ENCODE peak calls at places on chromosomes 5 and 9, in nine cellular contexts. F is aorta; B is fibroblast of lung; W is DND-41; O is naive thymus-derived CD4-positive, alpha-beta T cell; H is MM.1S; M is uterus; Z is lung; T is right cardiac atrium. R is an unnamed sample. For H3K4me1, the result is how much of the 10 kb centered on the place peaks cover.

GRCh38 chr5:78930742-78931141 is 54.4 kb downstream of the ARSB start:
- DNase-seq in H (no peak), B (peak), T (no peak), W (no peak), O (no peak), Z (no peak), F (no peak), M (no peak), R (peak)

GRCh38 chr5:88203977-88204735 is 64.5 kb downstream of the TMEM161B start:
- DNase-seq in M (no peak), O (peak), F (no peak), H (no peak), B (peak), W (peak), Z (no peak), T (no peak), R (no peak)

GRCh38 chr5:41296066-41296465 is 82.7 kb upstream of the C6 start:
- DNase-seq in M (no peak), B (no peak), Z (no peak), F (no peak), H (no peak), T (no peak), W (no peak), O (no peak), R (no peak)

GRCh38 chr9:135632823-135633222 is 6.5 kb downstream of the GLT6D1 start:
- DNase-seq in B (no peak), Z (no peak), O (no peak), W (no peak), F (no peak), T (no peak), H (no peak), M (no peak), R (no peak)

GRCh38 chr9:79263666-79264460 is 307.9 kb upstream of the TLE4 start:
- DNase-seq in T (no peak), F (no peak), W (no peak), O (no peak), Z (no peak), H (no peak), M (no peak), B (peak), R (no peak)

GRCh38 chr5:143533978-143534763 is 130.7 kb upstream of the NR3C1 start:
- DNase-seq in T (no peak), F (no peak), Z (no peak), B (no peak), H (no peak), M (no peak), W (no peak), O (no peak), R (no peak)

GRCh38 chr9:108478871-108479332 is 376.9 kb downstream of the ACTL7B start:
- DNase-seq in H (no peak), T (no peak), M (no peak), W (no peak), F (no peak), O (no peak), Z (no peak), B (peak), R (peak)

GRCh38 chr5:107449369-107449768 is 221.4 kb downstream of the EFNA5 start:
- DNase-seq in W (peak), M (no peak), Z (no peak), F (no peak), B (no peak), O (no peak), H (no peak), T (no peak), R (no peak)

GRCh38 chr9:12794024-12794799 is 19.4 kb downstream of the LURAP1L start:
- DNase-seq in O (no peak), T (no peak), F (no peak), W (no peak), M (no peak), H (no peak), B (no peak), Z (no peak), R (peak)

GRCh38 chr5:87732875-87733768 is 320.4 kb upstream of the CCNH start:
- DNase-seq in F (no peak), W (no peak), O (no peak), B (no peak), H (no peak), M (no peak), T (no peak), Z (no peak), R (no peak)

GRCh38 chr5:12480487-12480886 is 576.2 kb upstream of the CTNND2 start:
- DNase-seq in H (no peak), O (no peak), Z (no peak), M (no peak), W (no peak), B (no peak), F (no peak), T (no peak), R (no peak)

GRCh38 chr5:62340392-62340791 is 34.4 kb downstream of the KIF2A start:
- DNase-seq in H (no peak), Z (no peak), O (no peak), M (no peak), B (no peak), W (no peak), F (no peak), T (no peak), R (no peak)

GRCh38 chr9:95092321-95093072 is 225.0 kb downstream of the FANCC start:
- DNase-seq in M (no peak), H (no peak), B (peak), T (no peak), Z (no peak), O (no peak), W (peak), F (peak), R (peak)

GRCh38 chr9:133477992-133478850 is 678 bp downstream of the SLC2A6 start:
- DNase-seq in B (peak), O (no peak), F (no peak), T (peak), Z (no peak), H (no peak), W (no peak), M (no peak), R (peak)

GRCh38 chr9:135468866-135469521 is 10.6 kb upstream of the PPP1R26 start:
- DNase-seq in O (no peak), T (no peak), H (no peak), B (peak), W (no peak), Z (no peak), M (no peak), F (no peak), R (no peak)

GRCh38 chr5:153965102-153965645 is 73.5 kb downstream of the FAM114A2 start:
- DNase-seq in M (peak), F (peak), T (no peak), O (no peak), W (peak), B (peak), H (peak), Z (peak), R (peak)

GRCh38 chr9:126510564-126510963 is 103.2 kb upstream of the LMX1B start:
- DNase-seq in W (no peak), B (no peak), T (no peak), H (no peak), O (no peak), M (no peak), Z (no peak), F (peak), R (no peak)

GRCh38 chr5:67090593-67090992 is 106.0 kb downstream of the CD180 start:
- DNase-seq in B (no peak), H (no peak), O (no peak), Z (no peak), M (no peak), T (no peak), W (no peak), F (no peak), R (no peak)

GRCh38 chr9:21505425-21506179 is 23.5 kb upstream of the IFNE start:
- DNase-seq in H (no peak), O (no peak), Z (no peak), F (no peak), M (no peak), W (peak), B (peak), T (no peak), R (no peak)

GRCh38 chr9:83281306-83282255 is 218.6 kb upstream of the RASEF start:
- DNase-seq in M (no peak), B (peak), H (no peak), Z (peak), F (no peak), W (no peak), O (no peak), T (peak), R (peak)

GRCh38 chr5:107925195-107925594 is 254.5 kb upstream of the EFNA5 start:
- DNase-seq in Z (no peak), B (no peak), O (no peak), H (no peak), W (peak), T (no peak), M (no peak), F (no peak), R (no peak)

GRCh38 chr9:105554042-105554441 is 3.9 kb upstream of the FKTN start:
- DNase-seq in Z (no peak), B (peak), H (no peak), M (peak), W (no peak), F (no peak), T (peak), O (no peak), R (no peak)

GRCh38 chr5:35926389-35927051 is 11.9 kb downstream of the CAPSL start:
- DNase-seq in W (peak), M (peak), B (peak), T (no peak), O (peak), Z (peak), F (no peak), H (peak), R (peak)

GRCh38 chr9:129176786-129177442 is 1.1 kb downstream of the IER5L start:
- DNase-seq in M (peak), W (peak), Z (peak), B (peak), O (no peak), T (peak), H (peak), F (peak), R (peak)

GRCh38 chr5:159061186-159061796 is 38.4 kb downstream of the EBF1 start:
- DNase-seq in M (peak), Z (no peak), W (no peak), B (peak), T (peak), O (no peak), H (no peak), F (peak), R (peak)

GRCh38 chr5:39226100-39226451 is 6.7 kb upstream of the FYB1 start:
- DNase-seq in H (no peak), Z (no peak), T (no peak), W (no peak), B (no peak), O (no peak), M (no peak), F (no peak), R (no peak)

GRCh38 chr9:128587453-128587852 is 35.1 kb downstream of the SPTAN1 start:
- DNase-seq in W (peak), M (no peak), T (no peak), O (peak), Z (no peak), B (no peak), H (peak), F (no peak), R (no peak)

GRCh38 chr5:124669956-124670671 is 76.3 kb downstream of the ZNF608 start:
- DNase-seq in O (no peak), T (no peak), W (no peak), B (peak), H (no peak), F (no peak), M (no peak), Z (no peak), R (no peak)

GRCh38 chr9:127936347-127936852 is 1.3 kb downstream of the DPM2 start:
- DNase-seq in O (no peak), T (peak), F (no peak), M (no peak), W (no peak), H (no peak), Z (no peak), B (no peak), R (no peak)

GRCh38 chr5:67971223-67971830 is 244.2 kb upstream of the PIK3R1 start:
- DNase-seq in F (no peak), W (no peak), H (no peak), M (peak), Z (no peak), O (no peak), B (peak), T (peak), R (peak)

GRCh38 chr5:14996997-14997396 is 125.4 kb upstream of the ANKH start:
- DNase-seq in T (no peak), O (no peak), Z (no peak), H (peak), W (no peak), B (no peak), F (no peak), M (no peak), R (no peak)

GRCh38 chr9:136342191-136343120 is 15.1 kb downstream of the GPSM1 start:
- DNase-seq in M (peak), B (peak), O (no peak), H (no peak), W (peak), Z (peak), T (peak), F (peak), R (peak)

GRCh38 chr9:21031091-21031817 is at the start of gene HACD4:
- DNase-seq in O (peak), F (peak), B (peak), W (no peak), H (no peak), M (peak), T (peak), Z (peak), R (peak)

GRCh38 chr9:135908334-135909204 is 1.2 kb upstream of the CAMSAP1 start:
- DNase-seq in W (no peak), B (no peak), T (no peak), F (no peak), H (no peak), Z (no peak), M (no peak), O (no peak), R (peak)

DNA sequence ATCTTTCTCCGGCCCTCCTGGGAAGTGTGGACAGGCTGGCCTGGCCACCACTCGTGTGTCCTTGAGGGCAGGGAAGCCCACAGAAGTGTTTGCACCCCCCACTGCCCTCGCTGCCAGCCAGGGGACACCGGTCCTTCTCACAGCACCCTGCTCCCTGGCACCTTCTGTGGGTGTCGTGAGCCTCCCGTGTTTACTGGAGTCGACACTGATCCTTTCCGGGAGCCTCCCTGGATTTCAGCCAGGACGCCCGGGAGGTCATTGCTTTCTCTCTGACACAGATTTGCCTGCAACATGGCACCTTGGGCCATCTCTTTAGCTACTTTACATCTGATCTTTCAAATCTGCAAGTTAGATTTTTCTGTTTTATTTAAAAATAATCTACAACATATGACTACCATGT is 120.4 kb upstream of the CACNA1B start:
- DNase-seq in W (no peak), F (no peak), M (no peak), B (no peak), O (no peak), Z (no peak), H (no peak), T (peak), R (no peak)
- H3K4me1 ChIP-seq in W (under half), F (under half), M (under half), B (under half), O (under half), Z (under half), H (under half), T (under half), R (under half)

DNA sequence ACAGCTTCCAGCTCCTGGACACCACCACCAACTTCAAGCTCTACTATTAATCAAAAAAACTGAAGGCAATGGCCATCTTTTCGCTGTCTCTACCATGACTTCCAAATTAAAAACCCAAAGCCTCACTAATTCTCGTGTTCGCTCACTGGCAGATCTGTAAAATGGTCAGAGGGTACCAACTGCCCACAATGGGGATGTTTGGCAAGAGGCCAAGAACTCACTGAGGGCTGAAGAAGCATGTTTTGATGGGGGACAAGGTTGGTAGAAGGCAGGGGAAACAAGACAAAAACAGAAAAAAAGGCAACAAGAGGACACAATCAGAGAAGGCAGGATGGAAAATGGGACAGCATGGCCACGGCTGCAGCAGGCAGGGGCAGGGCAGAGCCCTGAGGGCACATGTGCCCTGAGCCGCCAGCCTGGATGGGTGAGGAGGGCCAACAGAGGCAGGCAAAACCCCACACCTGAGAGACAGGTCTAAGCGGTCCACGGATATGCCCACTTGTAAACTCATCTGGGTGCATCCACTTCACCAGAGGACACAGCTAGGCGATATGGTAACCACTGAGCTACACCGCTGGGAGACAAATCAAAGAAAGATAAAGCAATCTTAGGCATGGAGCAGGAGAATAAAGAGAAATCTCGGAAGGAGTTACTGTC is 50.3 kb downstream of the PFDN1 start:
- DNase-seq in T (no peak), H (no peak), O (no peak), F (no peak), M (no peak), W (no peak), Z (no peak), B (no peak), R (no peak)
- H3K4me1 ChIP-seq in T (under half), H (under half), O (under half), F (under half), M (under half), W (under half), Z (under half), B (under half), R (under half)

DNA sequence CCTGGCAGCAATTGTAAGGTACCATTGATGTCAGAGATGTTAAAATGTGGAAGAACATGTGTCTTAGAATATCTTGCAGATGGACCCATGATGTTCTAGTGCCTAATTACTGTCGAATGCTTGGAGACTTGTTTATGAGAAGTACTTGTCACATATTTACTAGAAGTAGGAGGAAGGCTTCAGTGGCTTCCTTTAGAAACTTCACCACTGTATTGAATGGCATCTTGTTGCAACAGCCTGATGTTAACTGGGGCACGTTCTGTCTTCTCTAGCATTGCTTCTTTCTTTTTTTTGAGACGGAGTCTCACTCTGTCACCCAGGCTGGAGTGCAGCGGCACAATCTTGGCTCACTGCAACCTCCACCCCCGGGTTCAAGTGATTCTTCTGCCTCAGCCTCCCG is 16.5 kb downstream of the UGCG start:
- DNase-seq in F (no peak), O (no peak), M (no peak), T (no peak), Z (no peak), W (no peak), H (no peak), B (no peak), R (no peak)
- H3K4me1 ChIP-seq in F (under half), O (half or more), M (under half), T (under half), Z (under half), W (under half), H (under half), B (under half), R (under half)

GRCh38 chr5:10761842-10762165 is 770 bp upstream of the DAP start:
- DNase-seq in W (no peak), F (no peak), O (no peak), B (no peak), H (no peak), Z (no peak), M (no peak), T (no peak), R (no peak)
- H3K4me1 ChIP-seq in W (under half), F (under half), O (under half), B (under half), H (under half), Z (under half), M (under half), T (under half), R (under half)

GRCh38 chr5:172835246-172836030 is 1.4 kb downstream of the ERGIC1 start:
- DNase-seq in H (peak), B (no peak), W (no peak), O (peak), T (no peak), M (no peak), Z (no peak), F (peak), R (no peak)
- H3K4me1 ChIP-seq in H (under half), B (under half), W (under half), O (under half), T (under half), M (under half), Z (under half), F (under half), R (under half)

DNA sequence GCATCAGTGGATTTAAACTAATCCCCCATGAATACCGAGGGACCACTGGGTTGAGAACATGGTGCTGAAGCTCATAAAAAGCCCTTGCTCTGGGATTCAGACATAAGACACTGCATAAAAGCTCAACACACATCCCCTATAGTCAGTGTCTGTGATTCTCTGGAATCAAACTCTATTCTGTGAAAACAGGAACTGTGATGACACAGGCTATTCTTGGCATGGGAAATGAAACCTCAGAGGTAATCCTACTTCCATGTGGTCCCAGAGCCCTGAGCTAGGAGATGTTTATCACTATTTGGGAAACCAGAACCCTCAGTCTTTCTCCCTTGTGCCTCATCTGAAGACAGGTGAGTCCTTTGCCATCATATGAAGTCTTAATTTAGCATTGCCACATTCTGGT is 135.4 kb upstream of the PRSS3 start:
- DNase-seq in O (no peak), T (no peak), Z (no peak), M (no peak), W (no peak), F (no peak), H (no peak), B (no peak), R (no peak)
- H3K4me1 ChIP-seq in O (under half), T (under half), Z (under half), M (under half), W (under half), F (under half), H (under half), B (under half), R (under half)

GRCh38 chr9:90035471-90035870 is 430.7 kb downstream of the GADD45G start:
- DNase-seq in O (no peak), W (no peak), M (no peak), H (no peak), B (no peak), F (no peak), Z (peak), T (no peak), R (no peak)

GRCh38 chr9:90037136-90037797 is 432.5 kb downstream of the GADD45G start:
- DNase-seq in H (no peak), M (no peak), O (no peak), B (no peak), W (no peak), Z (peak), F (no peak), T (no peak), R (no peak)

GRCh38 chr9:90032296-90033029 is 427.7 kb downstream of the GADD45G start:
- DNase-seq in M (no peak), T (no peak), Z (no peak), W (no peak), O (no peak), F (no peak), H (no peak), B (no peak), R (no peak)

GRCh38 chr9:90033030-90033650 is 428.3 kb downstream of the GADD45G start:
- DNase-seq in M (no peak), T (no peak), O (no peak), F (no peak), W (no peak), Z (no peak), B (no peak), H (no peak), R (no peak)

GRCh38 chr9:90034071-90034470 is 429.3 kb downstream of the GADD45G start:
- DNase-seq in B (no peak), T (no peak), W (no peak), M (no peak), Z (no peak), H (no peak), F (no peak), O (no peak), R (no peak)
- H3K4me1 ChIP-seq in B (under half), T (under half), W (under half), M (under half), Z (under half), H (under half), F (under half), O (under half), R (under half)

GRCh38 chr9:34648673-34649072 is 2.2 kb downstream of the GALT start:
- DNase-seq in W (no peak), F (no peak), M (no peak), O (no peak), Z (no peak), T (no peak), H (no peak), B (no peak), R (no peak)
- H3K4me1 ChIP-seq in W (under half), F (under half), M (under half), O (under half), Z (under half), T (under half), H (under half), B (under half), R (half or more)

GRCh38 chr9:14314929-14315753 is 1.2 kb upstream of the NFIB start:
- DNase-seq in T (peak), O (no peak), H (peak), Z (peak), B (peak), M (peak), F (peak), W (no peak), R (peak)
- H3K4me1 ChIP-seq in T (under half), O (under half), H (under half), Z (under half), B (under half), M (under half), F (under half), W (under half), R (under half)